ENCODE peak calls at places on chromosomes 7 and 10, in five cellular contexts. One of them, this sample, is unnamed.

GRCh38 chr10:71513896-71514295 is 117.2 kb downstream of the CDH23 start:
- DNase-seq in GM06990: no peak
- DNase-seq in fibroblast of pulmonary artery: no peak
- DNase-seq in A673: no peak
- DNase-seq in HepG2: no peak
- DNase-seq in this sample: no peak

GRCh38 chr10:19412531-19412930 is 363.9 kb downstream of the MALRD1 start:
- DNase-seq in GM06990: no peak
- DNase-seq in fibroblast of pulmonary artery: peak; percentile 56
- DNase-seq in A673: peak; percentile 72
- DNase-seq in HepG2: peak; percentile 16
- DNase-seq in this sample: no peak

GRCh38 chr7:24199978-24200377 is 84.0 kb upstream of the NPY start:
- DNase-seq in GM06990: no peak
- DNase-seq in fibroblast of pulmonary artery: no peak
- DNase-seq in A673: peak; percentile 95
- DNase-seq in HepG2: no peak
- DNase-seq in this sample: no peak

GRCh38 chr10:79045566-79046175 is 23.1 kb upstream of the ZMIZ1 start:
- DNase-seq in GM06990: no peak
- DNase-seq in fibroblast of pulmonary artery: no peak
- DNase-seq in A673: no peak
- DNase-seq in HepG2: no peak
- DNase-seq in this sample: no peak

GRCh38 chr10:98971464-98971863 is 264.2 kb downstream of the HPSE2 start:
- DNase-seq in GM06990: no peak
- DNase-seq in fibroblast of pulmonary artery: peak; percentile 3
- DNase-seq in A673: no peak
- DNase-seq in HepG2: no peak
- DNase-seq in this sample: no peak

GRCh38 chr10:76150886-76151288 is 719.5 kb downstream of the LRMDA start:
- DNase-seq in GM06990: no peak
- DNase-seq in fibroblast of pulmonary artery: no peak
- DNase-seq in A673: no peak
- DNase-seq in HepG2: peak; percentile 65
- DNase-seq in this sample: no peak

GRCh38 chr7:129203050-129203741 is 14.8 kb downstream of the SMO start:
- DNase-seq in GM06990: no peak
- DNase-seq in fibroblast of pulmonary artery: no peak
- DNase-seq in A673: no peak
- DNase-seq in HepG2: no peak
- DNase-seq in this sample: no peak

GRCh38 chr10:122276611-122277205 is 5.6 kb downstream of the BTBD16 start:
- DNase-seq in GM06990: no peak
- DNase-seq in fibroblast of pulmonary artery: peak; percentile 57
- DNase-seq in A673: no peak
- DNase-seq in HepG2: peak; percentile 54
- DNase-seq in this sample: no peak

GRCh38 chr10:15420858-15421257 is 49.8 kb upstream of the FAM171A1 start:
- DNase-seq in GM06990: no peak
- DNase-seq in fibroblast of pulmonary artery: no peak
- DNase-seq in A673: no peak
- DNase-seq in HepG2: no peak
- DNase-seq in this sample: no peak

GRCh38 chr10:106111241-106111640 is 1053.3 kb downstream of the SORCS1 start:
- DNase-seq in GM06990: no peak
- DNase-seq in fibroblast of pulmonary artery: peak; percentile 80
- DNase-seq in A673: no peak
- DNase-seq in HepG2: no peak
- DNase-seq in this sample: no peak

GRCh38 chr7:79909124-79909641 is 225.4 kb upstream of the GNAI1 start:
- DNase-seq in GM06990: no peak
- DNase-seq in fibroblast of pulmonary artery: no peak
- DNase-seq in A673: no peak
- DNase-seq in HepG2: no peak
- DNase-seq in this sample: no peak

GRCh38 chr10:19730071-19730470 is 86.2 kb upstream of the PLXDC2 start:
- DNase-seq in GM06990: no peak
- DNase-seq in fibroblast of pulmonary artery: peak; percentile 49
- DNase-seq in A673: peak; percentile 37
- DNase-seq in HepG2: no peak
- DNase-seq in this sample: no peak

GRCh38 chr10:88136712-88137111 is 273.3 kb downstream of the PTEN start:
- DNase-seq in GM06990: no peak
- DNase-seq in fibroblast of pulmonary artery: no peak
- DNase-seq in A673: no peak
- DNase-seq in HepG2: no peak
- DNase-seq in this sample: no peak

GRCh38 chr7:80403686-80404241 is 108.1 kb downstream of the GNAT3 start:
- DNase-seq in GM06990: no peak
- DNase-seq in fibroblast of pulmonary artery: peak; percentile 25
- DNase-seq in A673: no peak
- DNase-seq in HepG2: no peak
- DNase-seq in this sample: no peak

GRCh38 chr7:108613147-108613948 is 43.7 kb downstream of the DNAJB9 start:
- DNase-seq in GM06990: no peak
- DNase-seq in fibroblast of pulmonary artery: peak; percentile 63
- DNase-seq in A673: peak; percentile 77
- DNase-seq in HepG2: peak; percentile 32
- DNase-seq in this sample: no peak

GRCh38 chr10:75049316-75050285 is 61.9 kb upstream of the SAMD8 start:
- DNase-seq in GM06990: no peak
- DNase-seq in fibroblast of pulmonary artery: no peak
- DNase-seq in A673: no peak
- DNase-seq in HepG2: no peak
- DNase-seq in this sample: no peak

GRCh38 chr7:73342645-73343044 is 14.7 kb downstream of the FKBP6 start:
- DNase-seq in GM06990: no peak
- DNase-seq in fibroblast of pulmonary artery: peak; percentile 78
- DNase-seq in A673: peak; percentile 66
- DNase-seq in HepG2: peak; percentile 73
- DNase-seq in this sample: no peak

GRCh38 chr7:150937848-150938561 is 40.1 kb downstream of the KCNH2 start:
- DNase-seq in GM06990: no peak
- DNase-seq in fibroblast of pulmonary artery: peak; percentile 33
- DNase-seq in A673: peak; percentile 33
- DNase-seq in HepG2: no peak
- DNase-seq in this sample: no peak

GRCh38 chr10:63665765-63666164 is 144.6 kb downstream of the REEP3 start:
- DNase-seq in GM06990: no peak
- DNase-seq in fibroblast of pulmonary artery: peak; percentile 63
- DNase-seq in A673: peak; percentile 19
- DNase-seq in HepG2: no peak
- DNase-seq in this sample: no peak

GRCh38 chr10:94299417-94299816 is 63.3 kb downstream of the NOC3L start:
- DNase-seq in GM06990: no peak
- DNase-seq in fibroblast of pulmonary artery: peak; percentile 46
- DNase-seq in A673: no peak
- DNase-seq in HepG2: peak; percentile 15
- DNase-seq in this sample: no peak

GRCh38 chr7:46490406-46490805 is 569.3 kb upstream of the IGFBP3 start:
- DNase-seq in GM06990: no peak
- DNase-seq in fibroblast of pulmonary artery: no peak
- DNase-seq in A673: no peak
- DNase-seq in HepG2: no peak
- DNase-seq in this sample: no peak

GRCh38 chr7:46480619-46481018 is 559.5 kb upstream of the IGFBP3 start:
- DNase-seq in GM06990: no peak
- DNase-seq in fibroblast of pulmonary artery: no peak
- DNase-seq in A673: no peak
- DNase-seq in HepG2: no peak
- DNase-seq in this sample: no peak

GRCh38 chr7:46486264-46487206 is 565.5 kb upstream of the IGFBP3 start:
- DNase-seq in GM06990: no peak
- DNase-seq in fibroblast of pulmonary artery: peak; percentile 60
- DNase-seq in A673: no peak
- DNase-seq in HepG2: no peak
- DNase-seq in this sample: no peak

GRCh38 chr7:46479680-46480079 is 558.6 kb upstream of the IGFBP3 start:
- DNase-seq in GM06990: no peak
- DNase-seq in fibroblast of pulmonary artery: no peak
- DNase-seq in A673: no peak
- DNase-seq in HepG2: no peak
- DNase-seq in this sample: no peak

GRCh38 chr7:46485481-46486065 is 564.5 kb upstream of the IGFBP3 start:
- DNase-seq in GM06990: no peak
- DNase-seq in fibroblast of pulmonary artery: peak; percentile 58
- DNase-seq in A673: no peak
- DNase-seq in HepG2: no peak
- DNase-seq in this sample: no peak
- TF ChIP-seq CTCF in GM06990: no peak
- TF ChIP-seq CTCF in fibroblast of pulmonary artery: peak; percentile 35
- TF ChIP-seq CTCF in A673: no peak
- TF ChIP-seq CTCF in HepG2: no peak
- TF ChIP-seq CTCF in this sample: no peak

GRCh38 chr10:61899663-61899996 is 1.9 kb upstream of the ARID5B start:
- DNase-seq in GM06990: no peak
- DNase-seq in fibroblast of pulmonary artery: no peak
- DNase-seq in A673: no peak
- DNase-seq in HepG2: no peak
- DNase-seq in this sample: no peak

GRCh38 chr10:61899997-61900828 is 1.3 kb upstream of the ARID5B start:
- DNase-seq in GM06990: peak; percentile 79
- DNase-seq in fibroblast of pulmonary artery: peak; percentile 79
- DNase-seq in A673: peak; percentile 93
- DNase-seq in HepG2: peak; percentile 26
- DNase-seq in this sample: peak; percentile 81

GRCh38 chr10:61897671-61898434 is 3.6 kb upstream of the ARID5B start:
- DNase-seq in GM06990: no peak
- DNase-seq in fibroblast of pulmonary artery: peak; percentile 69
- DNase-seq in A673: peak; percentile 75
- DNase-seq in HepG2: no peak
- DNase-seq in this sample: no peak

GRCh38 chr10:61898435-61898778 is 3.1 kb upstream of the ARID5B start:
- DNase-seq in GM06990: no peak
- DNase-seq in fibroblast of pulmonary artery: no peak
- DNase-seq in A673: peak; percentile 84
- DNase-seq in HepG2: no peak
- DNase-seq in this sample: no peak

DNA sequence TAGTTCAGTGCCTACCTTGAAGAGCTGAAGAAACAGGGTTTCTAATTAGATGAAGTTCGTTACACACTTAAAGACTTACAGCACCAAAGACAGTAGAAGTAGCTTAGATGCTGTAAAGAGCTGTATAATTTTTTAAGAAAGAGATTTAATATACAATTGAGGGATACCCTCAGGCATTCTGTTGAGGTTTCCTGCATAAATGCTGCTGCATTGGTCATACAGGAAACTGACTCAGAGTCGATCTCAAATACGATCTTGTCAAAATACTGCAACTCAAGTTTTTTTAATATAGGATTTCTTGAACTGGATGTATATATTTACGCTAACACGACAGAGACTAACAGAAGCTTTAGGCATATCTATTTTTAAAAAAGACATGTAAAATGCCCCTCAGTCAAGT is 2.5 kb upstream of the ARID5B start:
- DNase-seq in GM06990: no peak
- DNase-seq in fibroblast of pulmonary artery: peak; percentile 66
- DNase-seq in A673: peak; percentile 89
- DNase-seq in HepG2: no peak
- DNase-seq in this sample: no peak
- H3K4me3 ChIP-seq in GM06990: peak overlapping the region; percentile 83
- H3K4me3 ChIP-seq in fibroblast of pulmonary artery: peak overlapping the region; percentile 68
- H3K4me3 ChIP-seq in A673: peak overlapping the region; percentile 68
- H3K4me3 ChIP-seq in HepG2: no peak overlapping the region
- H3K4me3 ChIP-seq in this sample: peak overlapping the region; percentile 67

GRCh38 chr10:43257210-43258031 is 9.4 kb downstream of the RASGEF1A start:
- DNase-seq in GM06990: no peak
- DNase-seq in fibroblast of pulmonary artery: no peak
- DNase-seq in A673: no peak
- DNase-seq in HepG2: no peak
- DNase-seq in this sample: no peak

GRCh38 chr10:43258032-43258921 is 8.6 kb downstream of the RASGEF1A start:
- DNase-seq in GM06990: no peak
- DNase-seq in fibroblast of pulmonary artery: no peak
- DNase-seq in A673: no peak
- DNase-seq in HepG2: no peak
- DNase-seq in this sample: no peak

GRCh38 chr10:43259248-43259980 is 7.5 kb downstream of the RASGEF1A start:
- DNase-seq in GM06990: no peak
- DNase-seq in fibroblast of pulmonary artery: no peak
- DNase-seq in A673: no peak
- DNase-seq in HepG2: no peak
- DNase-seq in this sample: no peak

GRCh38 chr10:43259981-43260761 is 6.7 kb downstream of the RASGEF1A start:
- DNase-seq in GM06990: no peak
- DNase-seq in fibroblast of pulmonary artery: peak; percentile 29
- DNase-seq in A673: no peak
- DNase-seq in HepG2: no peak
- DNase-seq in this sample: no peak

DNA sequence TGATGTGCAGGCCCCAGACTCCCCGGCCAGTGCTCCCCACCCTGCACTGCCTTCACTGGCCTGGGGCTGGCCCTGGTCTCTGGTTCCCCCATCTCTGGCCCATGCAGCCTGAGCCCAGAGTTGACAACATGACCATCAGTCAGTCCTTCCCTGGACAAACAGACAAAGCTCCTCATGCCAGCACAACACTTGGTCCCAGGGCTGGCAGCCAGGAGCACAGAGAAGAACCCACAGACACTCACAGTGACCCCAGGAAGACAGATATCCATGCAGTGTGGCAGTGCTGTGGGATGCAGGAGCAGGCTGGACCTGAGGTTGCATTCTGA is 8.0 kb downstream of the RASGEF1A start:
- DNase-seq in GM06990: no peak
- DNase-seq in fibroblast of pulmonary artery: no peak
- DNase-seq in A673: no peak
- DNase-seq in HepG2: no peak
- DNase-seq in this sample: no peak
- TF ChIP-seq CTCF in GM06990: no peak
- TF ChIP-seq CTCF in fibroblast of pulmonary artery: no peak
- TF ChIP-seq CTCF in A673: no peak
- TF ChIP-seq CTCF in HepG2: no peak
- TF ChIP-seq CTCF in this sample: no peak

DNA sequence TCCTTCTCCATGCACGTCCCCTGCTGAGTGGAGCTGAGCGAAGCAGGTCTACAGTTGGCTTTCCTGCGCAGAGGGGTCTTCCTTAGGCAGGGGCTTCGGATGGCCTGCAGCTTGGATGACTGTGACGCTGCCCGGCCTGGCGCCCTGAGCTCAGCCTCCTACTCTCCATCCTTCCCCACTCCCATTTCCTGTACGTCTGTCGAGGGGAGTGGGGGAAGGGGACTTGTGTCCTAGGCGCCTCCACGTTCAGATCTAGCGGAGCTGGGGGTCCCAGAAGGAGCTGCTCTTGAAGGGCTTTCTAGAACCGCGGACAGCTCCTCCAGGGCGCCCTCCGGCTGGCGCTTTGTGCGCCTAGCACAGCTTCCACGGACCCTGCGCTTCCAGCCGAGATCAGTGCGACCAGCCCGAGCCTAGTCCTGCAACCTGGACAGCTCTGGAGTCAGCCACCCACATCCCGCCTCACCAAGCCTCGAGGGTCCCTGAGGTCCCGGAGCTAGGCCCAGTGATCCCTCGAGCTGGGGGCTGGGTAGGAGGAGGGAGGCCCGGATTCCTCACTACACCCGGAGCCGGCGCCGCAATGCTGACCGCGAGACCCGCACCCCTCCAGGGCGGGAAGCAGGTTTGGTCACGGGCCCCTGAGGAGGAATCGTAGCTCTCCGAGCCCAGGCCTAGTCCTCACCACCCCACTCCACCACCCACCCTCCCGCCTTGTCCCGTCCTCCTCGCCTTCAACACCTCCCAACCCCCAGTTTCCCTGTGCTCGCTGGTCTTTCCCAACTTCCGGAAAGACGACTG is 1.8 kb downstream of the GRID1 start:
- DNase-seq in GM06990: no peak
- DNase-seq in fibroblast of pulmonary artery: no peak
- DNase-seq in A673: no peak
- DNase-seq in HepG2: no peak
- DNase-seq in this sample: no peak
- H3K4me3 ChIP-seq in GM06990: no peak overlapping the region
- H3K4me3 ChIP-seq in fibroblast of pulmonary artery: no peak overlapping the region
- H3K4me3 ChIP-seq in A673: no peak overlapping the region
- H3K4me3 ChIP-seq in HepG2: no peak overlapping the region
- H3K4me3 ChIP-seq in this sample: no peak overlapping the region